ENCODE peak calls at places on chromosome 11, in eight cellular contexts. One of them, this sample, is unnamed.

GRCh38 chr11:69227271-69227670 is 66.7 kb upstream of the MYEOV start:
- DNase-seq in A549: no peak
- DNase-seq in naive thymus-derived CD4-positive, alpha-beta T cell: no peak
- DNase-seq in iPS DF 6.9: no peak
- DNase-seq in CD8-positive, alpha-beta T cell: peak; percentile 42
- DNase-seq in tibial artery: peak; percentile 1
- DNase-seq in pancreas: peak; percentile 12
- DNase-seq in IMR-90: no peak
- DNase-seq in this sample: no peak

GRCh38 chr11:15815246-15816209 is 540.8 kb downstream of the SOX6 start:
- DNase-seq in A549: no peak
- DNase-seq in naive thymus-derived CD4-positive, alpha-beta T cell: no peak
- DNase-seq in iPS DF 6.9: no peak
- DNase-seq in CD8-positive, alpha-beta T cell: no peak
- DNase-seq in tibial artery: no peak
- DNase-seq in pancreas: no peak
- DNase-seq in IMR-90: no peak
- DNase-seq in this sample: no peak

GRCh38 chr11:44179173-44179572 is 83.7 kb downstream of the EXT2 start:
- DNase-seq in A549: no peak
- DNase-seq in naive thymus-derived CD4-positive, alpha-beta T cell: no peak
- DNase-seq in iPS DF 6.9: no peak
- DNase-seq in CD8-positive, alpha-beta T cell: no peak
- DNase-seq in tibial artery: no peak
- DNase-seq in pancreas: no peak
- DNase-seq in IMR-90: peak; percentile 15
- DNase-seq in this sample: no peak

GRCh38 chr11:17526326-17526725 is 17.9 kb downstream of the USH1C start:
- DNase-seq in A549: no peak
- DNase-seq in naive thymus-derived CD4-positive, alpha-beta T cell: no peak
- DNase-seq in iPS DF 6.9: no peak
- DNase-seq in CD8-positive, alpha-beta T cell: no peak
- DNase-seq in tibial artery: no peak
- DNase-seq in pancreas: no peak
- DNase-seq in IMR-90: no peak
- DNase-seq in this sample: no peak

GRCh38 chr11:120513436-120514315 is 2.1 kb downstream of the GRIK4 start:
- DNase-seq in A549: no peak
- DNase-seq in naive thymus-derived CD4-positive, alpha-beta T cell: no peak
- DNase-seq in iPS DF 6.9: no peak
- DNase-seq in CD8-positive, alpha-beta T cell: no peak
- DNase-seq in tibial artery: no peak
- DNase-seq in pancreas: peak; percentile 43
- DNase-seq in IMR-90: no peak
- DNase-seq in this sample: no peak

GRCh38 chr11:87259731-87260130 is 222.0 kb downstream of the TMEM135 start:
- DNase-seq in A549: no peak
- DNase-seq in naive thymus-derived CD4-positive, alpha-beta T cell: no peak
- DNase-seq in iPS DF 6.9: no peak
- DNase-seq in CD8-positive, alpha-beta T cell: no peak
- DNase-seq in tibial artery: no peak
- DNase-seq in pancreas: no peak
- DNase-seq in IMR-90: no peak
- DNase-seq in this sample: no peak

GRCh38 chr11:113240790-113241189 is 73.6 kb upstream of the TTC12 start:
- DNase-seq in A549: no peak
- DNase-seq in naive thymus-derived CD4-positive, alpha-beta T cell: no peak
- DNase-seq in iPS DF 6.9: no peak
- DNase-seq in CD8-positive, alpha-beta T cell: no peak
- DNase-seq in tibial artery: no peak
- DNase-seq in pancreas: no peak
- DNase-seq in IMR-90: no peak
- DNase-seq in this sample: no peak

GRCh38 chr11:130638048-130638447 is 189.6 kb downstream of the ADAMTS15 start:
- DNase-seq in A549: no peak
- DNase-seq in naive thymus-derived CD4-positive, alpha-beta T cell: no peak
- DNase-seq in iPS DF 6.9: no peak
- DNase-seq in CD8-positive, alpha-beta T cell: no peak
- DNase-seq in tibial artery: no peak
- DNase-seq in pancreas: no peak
- DNase-seq in IMR-90: no peak
- DNase-seq in this sample: peak; percentile 40

GRCh38 chr11:18836415-18836814 is 44.8 kb upstream of the PTPN5 start:
- DNase-seq in A549: no peak
- DNase-seq in naive thymus-derived CD4-positive, alpha-beta T cell: no peak
- DNase-seq in iPS DF 6.9: no peak
- DNase-seq in CD8-positive, alpha-beta T cell: no peak
- DNase-seq in tibial artery: no peak
- DNase-seq in pancreas: no peak
- DNase-seq in IMR-90: no peak
- DNase-seq in this sample: no peak

GRCh38 chr11:60251485-60252207 is 8.7 kb upstream of the MS4A4E start:
- DNase-seq in A549: no peak
- DNase-seq in naive thymus-derived CD4-positive, alpha-beta T cell: no peak
- DNase-seq in iPS DF 6.9: peak; percentile 18
- DNase-seq in CD8-positive, alpha-beta T cell: no peak
- DNase-seq in tibial artery: no peak
- DNase-seq in pancreas: no peak
- DNase-seq in IMR-90: no peak
- DNase-seq in this sample: no peak

DNA sequence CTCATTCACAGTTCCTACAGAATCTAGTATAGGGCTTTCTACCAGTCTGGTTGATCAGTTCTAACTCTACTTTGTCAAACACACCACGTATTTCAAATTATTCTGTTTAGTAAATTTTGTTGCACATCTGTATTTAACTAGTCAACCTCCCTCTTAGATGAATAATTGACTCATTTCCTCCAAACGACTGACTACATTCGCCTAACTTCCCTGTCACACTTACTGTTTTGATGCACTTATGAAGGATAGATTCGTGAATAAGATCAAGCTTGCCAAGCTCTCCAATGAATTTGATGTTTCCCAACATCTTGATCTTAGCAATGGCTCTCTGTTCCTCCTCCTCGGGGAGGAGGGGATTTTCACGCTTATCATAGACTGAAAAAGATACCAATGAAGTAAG is 5.0 kb downstream of the EIF4G2 start:
- DNase-seq in A549: no peak
- DNase-seq in naive thymus-derived CD4-positive, alpha-beta T cell: no peak
- DNase-seq in iPS DF 6.9: no peak
- DNase-seq in CD8-positive, alpha-beta T cell: no peak
- DNase-seq in tibial artery: no peak
- DNase-seq in pancreas: no peak
- DNase-seq in IMR-90: no peak
- DNase-seq in this sample: no peak
- H3K4me1 ChIP-seq in A549: peaks cover 59% of the 10 kb centered on the region
- H3K4me1 ChIP-seq in naive thymus-derived CD4-positive, alpha-beta T cell: peaks cover 59% of the 10 kb centered on the region
- H3K4me1 ChIP-seq in iPS DF 6.9: no peaks in the 10 kb centered on the region
- H3K4me1 ChIP-seq in CD8-positive, alpha-beta T cell: peaks cover 76% of the 10 kb centered on the region
- H3K4me1 ChIP-seq in tibial artery: peaks cover 35% of the 10 kb centered on the region
- H3K4me1 ChIP-seq in pancreas: peaks cover 33% of the 10 kb centered on the region
- H3K4me1 ChIP-seq in IMR-90: peaks cover 4% of the 10 kb centered on the region
- H3K4me1 ChIP-seq in this sample: peaks cover 29% of the 10 kb centered on the region

GRCh38 chr11:282171-282570 is 4.0 kb downstream of the NLRP6 start:
- DNase-seq in A549: no peak
- DNase-seq in naive thymus-derived CD4-positive, alpha-beta T cell: no peak
- DNase-seq in iPS DF 6.9: no peak
- DNase-seq in CD8-positive, alpha-beta T cell: no peak
- DNase-seq in tibial artery: no peak
- DNase-seq in pancreas: peak; percentile 30
- DNase-seq in IMR-90: no peak
- DNase-seq in this sample: no peak

GRCh38 chr11:279040-279965 is 1.1 kb downstream of the NLRP6 start:
- DNase-seq in A549: no peak
- DNase-seq in naive thymus-derived CD4-positive, alpha-beta T cell: peak; percentile 20
- DNase-seq in iPS DF 6.9: no peak
- DNase-seq in CD8-positive, alpha-beta T cell: peak; percentile 63
- DNase-seq in tibial artery: no peak
- DNase-seq in pancreas: peak; percentile 59
- DNase-seq in IMR-90: no peak
- DNase-seq in this sample: no peak

GRCh38 chr11:279966-280761 is 2.0 kb downstream of the NLRP6 start:
- DNase-seq in A549: no peak
- DNase-seq in naive thymus-derived CD4-positive, alpha-beta T cell: peak; percentile 58
- DNase-seq in iPS DF 6.9: no peak
- DNase-seq in CD8-positive, alpha-beta T cell: peak; percentile 69
- DNase-seq in tibial artery: no peak
- DNase-seq in pancreas: peak; percentile 80
- DNase-seq in IMR-90: peak; percentile 30
- DNase-seq in this sample: no peak

GRCh38 chr11:281486-282161 is 3.4 kb downstream of the NLRP6 start:
- DNase-seq in A549: no peak
- DNase-seq in naive thymus-derived CD4-positive, alpha-beta T cell: no peak
- DNase-seq in iPS DF 6.9: no peak
- DNase-seq in CD8-positive, alpha-beta T cell: no peak
- DNase-seq in tibial artery: no peak
- DNase-seq in pancreas: peak; percentile 56
- DNase-seq in IMR-90: no peak
- DNase-seq in this sample: no peak

GRCh38 chr11:280762-281485 is 2.7 kb downstream of the NLRP6 start:
- DNase-seq in A549: no peak
- DNase-seq in naive thymus-derived CD4-positive, alpha-beta T cell: no peak
- DNase-seq in iPS DF 6.9: no peak
- DNase-seq in CD8-positive, alpha-beta T cell: peak; percentile 74
- DNase-seq in tibial artery: no peak
- DNase-seq in pancreas: no peak
- DNase-seq in IMR-90: no peak
- DNase-seq in this sample: no peak
- H3K4me3 ChIP-seq in A549: peak overlapping the region; percentile 8
- H3K4me3 ChIP-seq in naive thymus-derived CD4-positive, alpha-beta T cell: peak overlapping the region; percentile 75
- H3K4me3 ChIP-seq in iPS DF 6.9: no peak overlapping the region
- H3K4me3 ChIP-seq in CD8-positive, alpha-beta T cell: peak overlapping the region; percentile 70
- H3K4me3 ChIP-seq in tibial artery: no peak overlapping the region
- H3K4me3 ChIP-seq in pancreas: no peak overlapping the region
- H3K4me3 ChIP-seq in IMR-90: no peak overlapping the region
- H3K4me3 ChIP-seq in this sample: peak overlapping the region; percentile 11

DNA sequence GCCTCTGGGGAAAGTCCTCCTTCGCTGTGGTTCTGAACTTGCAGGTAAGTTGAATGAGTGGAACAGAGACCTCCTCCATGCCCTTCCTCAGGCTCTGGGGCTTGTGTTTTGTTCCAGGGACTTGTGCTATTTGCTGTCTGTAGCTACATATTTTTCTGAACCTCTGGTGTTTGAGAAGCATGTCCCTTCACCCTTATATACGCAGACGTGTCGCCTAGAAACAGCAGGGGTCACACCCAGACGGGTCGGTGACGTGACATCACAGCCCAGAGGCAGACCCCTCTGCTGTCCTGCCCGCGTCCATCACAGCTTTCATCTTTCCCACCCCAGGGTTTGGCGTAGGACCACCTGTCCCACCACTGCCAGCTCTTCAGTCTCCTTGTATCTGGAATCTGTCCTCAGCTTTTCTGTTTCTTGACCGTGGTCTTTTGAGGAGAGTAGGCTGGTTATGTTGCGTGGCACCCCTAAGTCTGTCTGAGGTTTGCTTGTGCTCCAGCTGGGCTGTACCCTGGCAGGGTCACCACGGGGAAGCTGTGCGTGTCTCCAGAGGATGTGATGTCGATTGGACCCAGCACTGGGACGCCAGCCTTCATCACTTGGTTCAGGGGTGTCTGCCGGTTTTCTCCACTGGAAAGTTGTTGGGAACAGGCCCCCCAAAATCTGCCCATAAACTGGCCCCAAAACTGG is 13.4 kb upstream of the MUC5B start:
- DNase-seq in A549: no peak
- DNase-seq in naive thymus-derived CD4-positive, alpha-beta T cell: no peak
- DNase-seq in iPS DF 6.9: no peak
- DNase-seq in CD8-positive, alpha-beta T cell: no peak
- DNase-seq in tibial artery: no peak
- DNase-seq in pancreas: peak; percentile 31
- DNase-seq in IMR-90: no peak
- DNase-seq in this sample: no peak
- H3K9me3 ChIP-seq in A549: peaks cover 22% of the 10 kb centered on the region
- H3K9me3 ChIP-seq in naive thymus-derived CD4-positive, alpha-beta T cell: no peaks in the 10 kb centered on the region
- H3K9me3 ChIP-seq in iPS DF 6.9: peaks cover 2% of the 10 kb centered on the region
- H3K9me3 ChIP-seq in CD8-positive, alpha-beta T cell: peaks cover 11% of the 10 kb centered on the region
- H3K9me3 ChIP-seq in tibial artery: peaks cover 3% of the 10 kb centered on the region
- H3K9me3 ChIP-seq in pancreas: no peaks in the 10 kb centered on the region
- H3K9me3 ChIP-seq in IMR-90: peaks cover 4% of the 10 kb centered on the region
- H3K9me3 ChIP-seq in this sample: peaks cover 7% of the 10 kb centered on the region

GRCh38 chr11:12089041-12089440 is 21.3 kb upstream of the MICAL2 start:
- DNase-seq in A549: no peak
- DNase-seq in naive thymus-derived CD4-positive, alpha-beta T cell: no peak
- DNase-seq in iPS DF 6.9: no peak
- DNase-seq in CD8-positive, alpha-beta T cell: no peak
- DNase-seq in tibial artery: no peak
- DNase-seq in pancreas: no peak
- DNase-seq in IMR-90: no peak
- DNase-seq in this sample: no peak
- H3K4me1 ChIP-seq in A549: peaks cover 71% of the 10 kb centered on the region
- H3K4me1 ChIP-seq in naive thymus-derived CD4-positive, alpha-beta T cell: peaks cover 60% of the 10 kb centered on the region
- H3K4me1 ChIP-seq in iPS DF 6.9: peaks cover 3% of the 10 kb centered on the region
- H3K4me1 ChIP-seq in CD8-positive, alpha-beta T cell: peaks cover 55% of the 10 kb centered on the region
- H3K4me1 ChIP-seq in tibial artery: peaks cover 49% of the 10 kb centered on the region
- H3K4me1 ChIP-seq in pancreas: peaks cover 11% of the 10 kb centered on the region
- H3K4me1 ChIP-seq in IMR-90: peaks cover 36% of the 10 kb centered on the region
- H3K4me1 ChIP-seq in this sample: peaks cover 16% of the 10 kb centered on the region

DNA sequence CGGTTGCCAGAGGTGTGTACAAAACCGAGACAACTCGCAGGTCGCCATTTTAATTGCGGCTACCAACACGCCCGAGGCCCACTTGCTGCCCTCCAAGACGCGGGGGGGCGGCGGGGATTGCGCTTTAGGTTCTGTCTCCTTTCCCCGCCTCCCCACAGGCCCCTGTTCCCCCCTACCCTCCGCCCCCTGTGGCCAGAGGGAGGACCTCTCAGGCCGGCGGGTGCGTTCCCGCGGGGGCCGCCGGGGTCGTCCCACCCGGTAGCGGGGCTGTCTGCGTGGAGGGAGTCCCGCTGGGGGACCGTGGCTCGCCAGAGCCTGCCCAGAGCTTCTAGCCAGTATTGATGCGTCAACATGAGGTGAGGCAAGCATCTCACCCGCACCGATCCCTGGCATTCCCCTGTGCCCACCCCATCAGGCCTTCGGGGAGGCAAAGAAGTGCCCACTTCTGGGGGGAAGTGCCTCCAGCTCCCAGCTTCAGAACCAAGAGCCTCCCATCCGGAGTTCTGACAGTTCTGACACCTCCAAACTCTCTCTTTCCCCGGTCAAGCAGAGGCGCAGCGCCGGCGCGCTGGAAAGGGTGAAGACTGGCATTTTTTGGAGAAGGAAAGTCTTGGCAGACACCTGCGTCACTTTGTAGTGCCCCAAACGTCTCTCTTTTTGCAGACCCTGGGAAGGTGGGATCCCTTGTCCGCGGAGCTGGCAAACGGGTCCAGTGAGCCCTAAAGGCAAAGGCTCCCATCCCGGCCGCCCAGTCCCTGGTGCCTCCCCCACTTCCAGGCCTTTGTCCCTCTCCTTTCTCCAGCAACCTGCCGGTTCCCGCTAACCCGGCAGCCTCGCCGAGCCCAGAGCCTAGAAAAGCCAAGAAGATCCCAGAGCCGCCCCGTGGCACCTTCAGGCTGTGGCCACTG is 3.1 kb upstream of the PAX6 start:
- DNase-seq in A549: no peak
- DNase-seq in naive thymus-derived CD4-positive, alpha-beta T cell: no peak
- DNase-seq in iPS DF 6.9: no peak
- DNase-seq in CD8-positive, alpha-beta T cell: no peak
- DNase-seq in tibial artery: no peak
- DNase-seq in pancreas: peak; percentile 65
- DNase-seq in IMR-90: no peak
- DNase-seq in this sample: no peak
- H3K4me3 ChIP-seq in A549: no peak overlapping the region
- H3K4me3 ChIP-seq in naive thymus-derived CD4-positive, alpha-beta T cell: no peak overlapping the region
- H3K4me3 ChIP-seq in iPS DF 6.9: peak overlapping the region; percentile 23
- H3K4me3 ChIP-seq in CD8-positive, alpha-beta T cell: peak overlapping the region; percentile 22
- H3K4me3 ChIP-seq in tibial artery: no peak overlapping the region
- H3K4me3 ChIP-seq in pancreas: no peak overlapping the region
- H3K4me3 ChIP-seq in IMR-90: no peak overlapping the region
- H3K4me3 ChIP-seq in this sample: peak overlapping the region; percentile 43

This sample was measured in gastrocnemius medialis.